ENCODE peak calls at places on chromosomes 5 and 9, in ten cellular contexts. J is lower lobe of right lung, Y is pancreas, B is Peyer's patch, G is kidney, Q is heart right ventricle, I is endodermal cell, C is mammary epithelial cell, O is iPS DF 6.9, V is right atrium auricular region. P is an unnamed sample.

GRCh38 chr9:113587471-113588031 is 124.0 kb downstream of the RGS3 start:
- DNase-seq in J (peak; percentile 54), Y (no peak), B (no peak), G (peak; percentile 82), Q (peak; percentile 81), I (peak; percentile 90), C (no peak), O (no peak), V (peak; percentile 75), P (no peak)

GRCh38 chr5:135229122-135229521 is 169.9 kb downstream of the MACROH2A1 start:
- DNase-seq in J (no peak), Y (no peak), B (no peak), G (peak; percentile 20), Q (no peak), I (no peak), C (no peak), O (no peak), V (no peak), P (no peak)

GRCh38 chr5:154478224-154478565 is at the start of gene HAND1:
- DNase-seq in J (peak; percentile 56), Y (peak; percentile 52), B (peak; percentile 56), G (peak; percentile 76), Q (peak; percentile 81), I (peak; percentile 96), C (no peak), O (no peak), V (no peak), P (peak; percentile 38)

GRCh38 chr5:149403923-149404745 is 25.0 kb upstream of the IL17B start:
- DNase-seq in J (no peak), Y (no peak), B (no peak), G (no peak), Q (no peak), I (no peak), C (no peak), O (no peak), V (no peak), P (peak; percentile 94)

GRCh38 chr5:168366124-168366523 is 74.7 kb downstream of the WWC1 start:
- DNase-seq in J (no peak), Y (no peak), B (no peak), G (no peak), Q (no peak), I (peak; percentile 41), C (peak; percentile 63), O (no peak), V (no peak), P (peak; percentile 88)

GRCh38 chr5:151406322-151406947 is 41.0 kb upstream of the SLC36A1 start:
- DNase-seq in J (no peak), Y (no peak), B (no peak), G (no peak), Q (no peak), I (peak; percentile 74), C (no peak), O (no peak), V (no peak), P (peak; percentile 28)

GRCh38 chr9:125240649-125240999 is 519 bp downstream of the HSPA5 start:
- DNase-seq in J (no peak), Y (no peak), B (peak; percentile 68), G (no peak), Q (no peak), I (no peak), C (peak; percentile 44), O (no peak), V (peak; percentile 61), P (peak; percentile 66)

GRCh38 chr9:7407246-7407645 is 392.3 kb downstream of the DMAC1 start:
- DNase-seq in J (no peak), Y (no peak), B (no peak), G (no peak), Q (no peak), I (no peak), C (peak; percentile 8), O (no peak), V (no peak), P (no peak)

GRCh38 chr9:99682378-99682777 is 139.3 kb upstream of the NR4A3 start:
- DNase-seq in J (no peak), Y (no peak), B (no peak), G (no peak), Q (no peak), I (no peak), C (no peak), O (no peak), V (no peak), P (no peak)

GRCh38 chr5:154756203-154756870 is 1.2 kb downstream of the LARP1 start:
- DNase-seq in J (peak; percentile 74), Y (peak; percentile 60), B (peak; percentile 70), G (peak; percentile 88), Q (peak; percentile 39), I (peak; percentile 73), C (peak; percentile 31), O (no peak), V (no peak), P (peak; percentile 65)

GRCh38 chr5:79297661-79298060 is 61.7 kb downstream of the JMY start:
- DNase-seq in J (no peak), Y (no peak), B (no peak), G (no peak), Q (no peak), I (no peak), C (no peak), O (no peak), V (no peak), P (no peak)

GRCh38 chr5:174300941-174301761 is 255.6 kb downstream of the NSG2 start:
- DNase-seq in J (no peak), Y (no peak), B (no peak), G (no peak), Q (peak; percentile 63), I (peak; percentile 68), C (no peak), O (no peak), V (peak; percentile 53), P (no peak)

DNA sequence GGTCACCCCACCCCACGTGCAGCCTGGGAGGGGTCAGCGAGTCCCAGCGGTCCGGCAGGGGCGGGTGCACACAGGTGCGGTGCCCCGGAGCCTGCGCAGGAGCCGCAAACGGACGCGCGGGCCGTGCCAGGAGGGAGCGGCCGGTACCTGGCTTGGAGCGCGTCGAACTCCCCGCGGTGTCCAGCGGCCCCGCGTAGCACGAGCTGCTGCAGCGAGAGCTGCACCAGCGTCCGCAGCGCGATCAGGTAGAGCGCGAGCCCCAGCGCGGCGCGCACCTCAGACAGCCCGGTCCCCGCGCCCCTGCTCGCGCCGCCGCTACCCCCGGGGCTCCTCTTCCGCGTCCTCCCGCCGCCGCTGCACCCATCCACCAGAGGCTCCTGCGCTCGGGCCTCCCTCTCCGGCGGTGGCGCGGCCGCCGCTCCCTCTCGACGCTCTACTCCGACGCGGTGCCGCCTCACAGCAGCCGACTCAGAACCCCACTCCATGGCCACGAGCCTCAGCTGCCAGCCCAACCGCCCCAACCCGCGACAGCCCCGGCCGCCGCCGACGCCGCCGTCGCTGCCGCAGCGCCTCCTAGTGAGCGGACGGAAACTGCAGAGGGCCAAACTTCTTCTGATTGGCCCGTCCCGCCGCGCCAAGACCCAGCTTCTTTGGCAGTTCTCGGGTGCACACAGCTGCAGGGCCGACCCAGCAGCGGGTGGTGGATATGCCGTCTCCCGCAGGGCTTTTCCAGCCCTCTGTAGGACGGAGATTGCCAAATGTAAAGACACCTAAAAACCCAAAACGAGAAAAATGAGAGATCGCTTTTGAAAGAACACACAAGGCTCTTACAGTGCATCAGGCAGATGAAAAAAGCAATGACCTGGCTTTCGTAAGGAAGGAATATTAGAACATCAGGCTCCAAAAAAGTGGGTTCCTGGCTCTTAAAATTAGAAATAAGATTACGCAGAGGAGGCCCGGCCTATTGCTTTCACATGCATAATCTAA is at the start of gene ERMP1:
- DNase-seq in J (peak; percentile 90), Y (peak; percentile 85), B (peak; percentile 95), G (peak; percentile 95), Q (peak; percentile 89), I (peak; percentile 97), C (peak; percentile 81), O (peak; percentile 47), V (peak; percentile 86), P (peak; percentile 91)
- H3K27ac ChIP-seq in J (peak within 1 kb of the TSS; percentile 77), Y (peak within 1 kb of the TSS; percentile 77), B (peak within 1 kb of the TSS; percentile 89), G (peak within 1 kb of the TSS; percentile 90), Q (peak within 1 kb of the TSS; percentile 69), I (no peak within 1 kb of the TSS), C (peak within 1 kb of the TSS; percentile 41), O (no peak within 1 kb of the TSS), V (peak within 1 kb of the TSS; percentile 81), P (no peak within 1 kb of the TSS)

DNA sequence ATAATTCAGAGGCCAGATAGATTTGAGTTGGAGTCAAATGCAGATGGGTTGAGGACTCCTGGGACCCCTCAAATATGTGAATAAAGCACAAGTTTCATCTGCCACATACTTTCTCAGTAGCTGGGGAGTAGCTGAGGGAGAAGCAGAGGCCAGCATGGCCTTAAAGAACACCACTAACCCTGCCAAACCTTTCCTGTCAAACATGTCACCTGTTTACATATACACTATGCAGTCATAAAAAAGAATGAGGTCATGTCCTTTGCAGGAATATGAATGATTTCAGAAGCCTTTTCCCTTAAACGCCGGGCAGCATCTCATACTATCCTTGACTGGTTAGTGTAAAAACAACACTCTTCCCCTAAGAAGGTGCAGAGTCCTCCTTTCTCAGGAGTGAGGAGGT is 25.2 kb upstream of the HSD17B4 start:
- DNase-seq in J (no peak), Y (no peak), B (no peak), G (no peak), Q (no peak), I (no peak), C (no peak), O (no peak), V (no peak), P (no peak)
- H3K9me3 ChIP-seq in J (no peaks in the 10 kb centered on the region), Y (no peaks in the 10 kb centered on the region), B (no peaks in the 10 kb centered on the region), G (no peaks in the 10 kb centered on the region), Q (no peaks in the 10 kb centered on the region), I (peaks cover 32% of the 10 kb centered on the region), C (no peaks in the 10 kb centered on the region), O (no peaks in the 10 kb centered on the region), V (no peaks in the 10 kb centered on the region), P (no peaks in the 10 kb centered on the region)

DNA sequence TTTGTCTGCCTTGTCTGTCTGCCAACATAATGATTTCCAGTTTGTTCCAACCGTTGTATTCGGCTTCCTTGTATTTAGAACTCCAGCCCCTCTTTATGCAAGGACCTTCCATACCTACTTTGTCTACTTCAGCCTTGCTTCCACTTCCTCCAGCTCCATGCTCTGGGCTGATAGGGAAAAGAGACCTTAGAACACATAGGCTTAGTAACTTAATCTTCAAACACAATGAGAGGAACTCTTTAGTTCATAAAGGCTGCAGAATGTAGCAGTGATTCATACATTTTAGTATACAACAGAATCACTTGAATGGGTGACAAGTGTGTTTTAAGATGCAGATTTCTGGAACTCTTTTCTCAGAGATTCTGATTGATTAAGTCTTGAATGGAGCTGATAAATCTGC is 102.8 kb upstream of the IFNE start:
- DNase-seq in J (no peak), Y (no peak), B (no peak), G (no peak), Q (no peak), I (no peak), C (no peak), O (no peak), V (no peak), P (no peak)
- H3K27ac ChIP-seq in J (no peak overlapping the region), Y (no peak overlapping the region), B (no peak overlapping the region), G (no peak overlapping the region), Q (no peak overlapping the region), I (no peak overlapping the region), C (no peak overlapping the region), O (no peak overlapping the region), V (no peak overlapping the region), P (no peak overlapping the region)

DNA sequence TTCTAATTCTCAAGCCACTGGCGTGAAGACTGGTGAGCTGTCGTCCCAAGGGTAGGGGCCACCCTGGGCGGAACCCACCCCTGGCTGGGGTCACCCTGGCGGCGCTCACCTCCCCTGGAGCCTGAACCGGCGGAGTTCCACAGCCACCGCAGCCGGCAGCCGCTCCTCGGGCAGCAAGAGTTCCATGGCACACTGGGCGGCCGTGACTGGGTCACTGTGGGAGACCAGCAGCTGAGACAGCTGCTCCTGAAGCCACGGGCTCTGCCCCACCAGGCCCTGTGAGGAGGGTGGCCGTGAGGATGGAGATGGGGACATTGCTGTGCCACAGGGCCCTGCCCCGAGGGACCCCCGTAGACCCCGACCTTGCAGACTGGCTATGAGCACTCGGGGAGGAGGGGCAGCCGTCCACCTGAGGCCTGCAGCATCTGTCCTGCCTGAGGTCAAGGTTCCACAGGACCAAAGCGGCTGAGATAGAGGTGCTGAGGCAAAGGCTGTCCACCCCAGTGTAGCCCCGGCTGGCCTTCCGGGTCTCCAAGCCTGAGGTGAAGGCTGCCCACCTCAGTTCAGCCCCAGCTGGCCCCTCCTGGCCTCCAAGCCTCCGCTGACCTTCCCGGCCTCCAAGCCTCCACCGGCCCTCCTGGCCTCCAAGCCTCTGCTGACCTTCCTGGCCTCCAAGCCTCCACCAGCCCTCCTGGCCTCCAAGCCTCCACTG is 50.6 kb upstream of the NRARP start:
- DNase-seq in J (no peak), Y (no peak), B (no peak), G (peak; percentile 73), Q (no peak), I (peak; percentile 20), C (no peak), O (no peak), V (peak; percentile 9), P (no peak)
- H3K9me3 ChIP-seq in J (peaks cover 14% of the 10 kb centered on the region), Y (no peaks in the 10 kb centered on the region), B (peaks cover 17% of the 10 kb centered on the region), G (peaks cover 6% of the 10 kb centered on the region), Q (peaks cover 4% of the 10 kb centered on the region), I (peaks cover 20% of the 10 kb centered on the region), C (peaks cover 25% of the 10 kb centered on the region), O (peaks cover 7% of the 10 kb centered on the region), V (peaks cover 6% of the 10 kb centered on the region), P (no peaks in the 10 kb centered on the region)